ENCODE peak calls at places on chromosomes 2 and 18, in six cellular contexts. One of them, this sample, is unnamed.
A peak's percentile ranks its signal among the peaks of the same experiment; 100 is the strongest.

GRCh38 chr2:188765522-188765921 is 208.7 kb upstream of the COL3A1 start:
- DNase-seq in upper lobe of left lung: no peak
- DNase-seq in HepG2: peak; percentile 15
- DNase-seq in HCT116: peak; percentile 41
- DNase-seq in prostate gland: no peak
- DNase-seq in stomach: no peak
- DNase-seq in this sample: no peak

GRCh38 chr2:68740184-68740914 is 5.7 kb downstream of the ARHGAP25 start:
- DNase-seq in HepG2: no peak
- DNase-seq in upper lobe of left lung: no peak
- DNase-seq in stomach: no peak
- DNase-seq in prostate gland: no peak
- DNase-seq in HCT116: no peak
- DNase-seq in this sample: no peak

GRCh38 chr2:120660056-120660694 is 75.5 kb upstream of the GLI2 start:
- DNase-seq in prostate gland: no peak
- DNase-seq in stomach: no peak
- DNase-seq in HCT116: no peak
- DNase-seq in upper lobe of left lung: no peak
- DNase-seq in HepG2: no peak
- DNase-seq in this sample: no peak

GRCh38 chr2:8277921-8278571 is 403.8 kb upstream of the ID2 start:
- DNase-seq in stomach: no peak
- DNase-seq in upper lobe of left lung: no peak
- DNase-seq in HCT116: no peak
- DNase-seq in HepG2: no peak
- DNase-seq in prostate gland: no peak
- DNase-seq in this sample: no peak

GRCh38 chr18:40529478-40529877 is 1425.6 kb upstream of the PIK3C3 start:
- DNase-seq in prostate gland: no peak
- DNase-seq in upper lobe of left lung: no peak
- DNase-seq in HCT116: no peak
- DNase-seq in stomach: no peak
- DNase-seq in HepG2: peak; percentile 1
- DNase-seq in this sample: no peak

GRCh38 chr2:200585340-200585729 is 479 bp upstream of the AOX1 start:
- DNase-seq in prostate gland: no peak
- DNase-seq in stomach: no peak
- DNase-seq in HCT116: no peak
- DNase-seq in upper lobe of left lung: no peak
- DNase-seq in HepG2: no peak
- DNase-seq in this sample: no peak

GRCh38 chr18:64710105-64710861 is 561.4 kb upstream of the LINC00305 start:
- DNase-seq in stomach: no peak
- DNase-seq in prostate gland: no peak
- DNase-seq in upper lobe of left lung: no peak
- DNase-seq in HepG2: no peak
- DNase-seq in HCT116: no peak
- DNase-seq in this sample: no peak

GRCh38 chr2:41911033-41911432 is 136.8 kb upstream of the PKDCC start:
- DNase-seq in stomach: no peak
- DNase-seq in HepG2: no peak
- DNase-seq in upper lobe of left lung: no peak
- DNase-seq in HCT116: no peak
- DNase-seq in prostate gland: no peak
- DNase-seq in this sample: no peak

GRCh38 chr18:47118986-47119385 is 31.3 kb downstream of the HDHD2 start:
- DNase-seq in HCT116: no peak
- DNase-seq in HepG2: no peak
- DNase-seq in stomach: no peak
- DNase-seq in prostate gland: no peak
- DNase-seq in upper lobe of left lung: no peak
- DNase-seq in this sample: no peak

GRCh38 chr18:77068321-77068841 is 64.2 kb downstream of the MBP start:
- DNase-seq in prostate gland: no peak
- DNase-seq in HCT116: no peak
- DNase-seq in upper lobe of left lung: no peak
- DNase-seq in stomach: no peak
- DNase-seq in HepG2: no peak
- DNase-seq in this sample: no peak

GRCh38 chr2:173248381-173248780 is 106.3 kb upstream of the CDCA7 start:
- DNase-seq in upper lobe of left lung: no peak
- DNase-seq in stomach: no peak
- DNase-seq in prostate gland: no peak
- DNase-seq in HepG2: no peak
- DNase-seq in HCT116: no peak
- DNase-seq in this sample: no peak

GRCh38 chr18:68803371-68803770 is 5.5 kb downstream of the CCDC102B start:
- DNase-seq in stomach: peak; percentile 36
- DNase-seq in upper lobe of left lung: peak; percentile 33
- DNase-seq in HepG2: no peak
- DNase-seq in prostate gland: no peak
- DNase-seq in HCT116: no peak
- DNase-seq in this sample: peak; percentile 73

GRCh38 chr2:50346586-50347351 is 685.2 kb downstream of the NRXN1 start:
- DNase-seq in upper lobe of left lung: peak; percentile 74
- DNase-seq in HCT116: no peak
- DNase-seq in HepG2: no peak
- DNase-seq in stomach: no peak
- DNase-seq in prostate gland: no peak
- DNase-seq in this sample: no peak

GRCh38 chr2:68167186-68167585 is 9.5 kb downstream of the PNO1 start:
- DNase-seq in stomach: no peak
- DNase-seq in HCT116: no peak
- DNase-seq in HepG2: no peak
- DNase-seq in prostate gland: no peak
- DNase-seq in upper lobe of left lung: no peak
- DNase-seq in this sample: no peak

GRCh38 chr2:179274749-179275148 is 10.1 kb upstream of the SESTD1 start:
- DNase-seq in HepG2: no peak
- DNase-seq in stomach: no peak
- DNase-seq in HCT116: no peak
- DNase-seq in upper lobe of left lung: no peak
- DNase-seq in prostate gland: no peak
- DNase-seq in this sample: no peak

GRCh38 chr2:42085706-42086487 is 38.1 kb downstream of the PKDCC start:
- DNase-seq in prostate gland: no peak
- DNase-seq in stomach: no peak
- DNase-seq in upper lobe of left lung: no peak
- DNase-seq in HepG2: no peak
- DNase-seq in HCT116: no peak
- DNase-seq in this sample: no peak

GRCh38 chr18:12657048-12657848 is 659 bp downstream of the SPIRE1 start:
- DNase-seq in stomach: peak; percentile 34
- DNase-seq in HCT116: no peak
- DNase-seq in HepG2: no peak
- DNase-seq in prostate gland: peak; percentile 28
- DNase-seq in upper lobe of left lung: peak; percentile 91
- DNase-seq in this sample: peak; percentile 67

GRCh38 chr2:209763106-209763505 is 8.5 kb upstream of the UNC80 start:
- DNase-seq in stomach: no peak
- DNase-seq in HCT116: no peak
- DNase-seq in prostate gland: no peak
- DNase-seq in upper lobe of left lung: no peak
- DNase-seq in HepG2: no peak
- DNase-seq in this sample: no peak

GRCh38 chr2:60884795-60885194 is 3.4 kb downstream of the REL start:
- DNase-seq in HepG2: no peak
- DNase-seq in upper lobe of left lung: no peak
- DNase-seq in prostate gland: no peak
- DNase-seq in HCT116: no peak
- DNase-seq in stomach: no peak
- DNase-seq in this sample: no peak

GRCh38 chr18:7317804-7318231 is 86.9 kb downstream of the LRRC30 start:
- DNase-seq in stomach: no peak
- DNase-seq in HepG2: no peak
- DNase-seq in prostate gland: no peak
- DNase-seq in upper lobe of left lung: no peak
- DNase-seq in HCT116: no peak
- DNase-seq in this sample: no peak

GRCh38 chr2:104504331-104505073 is 349.4 kb upstream of the POU3F3 start:
- DNase-seq in HCT116: no peak
- DNase-seq in prostate gland: no peak
- DNase-seq in HepG2: no peak
- DNase-seq in upper lobe of left lung: no peak
- DNase-seq in stomach: no peak
- DNase-seq in this sample: no peak

GRCh38 chr2:174495365-174496012 is 8.7 kb upstream of the GPR155 start:
- DNase-seq in HepG2: no peak
- DNase-seq in HCT116: no peak
- DNase-seq in upper lobe of left lung: no peak
- DNase-seq in stomach: no peak
- DNase-seq in prostate gland: no peak
- DNase-seq in this sample: no peak

GRCh38 chr18:44789704-44790103 is 109.0 kb downstream of the SETBP1 start:
- DNase-seq in upper lobe of left lung: no peak
- DNase-seq in HepG2: peak; percentile 43
- DNase-seq in stomach: no peak
- DNase-seq in prostate gland: no peak
- DNase-seq in HCT116: no peak
- DNase-seq in this sample: no peak

GRCh38 chr2:37573406-37573805 is 98.0 kb downstream of the CDC42EP3 start:
- DNase-seq in HCT116: no peak
- DNase-seq in stomach: no peak
- DNase-seq in upper lobe of left lung: no peak
- DNase-seq in prostate gland: no peak
- DNase-seq in HepG2: no peak
- DNase-seq in this sample: no peak

GRCh38 chr2:37573818-37574388 is 97.5 kb downstream of the CDC42EP3 start:
- DNase-seq in stomach: no peak
- DNase-seq in upper lobe of left lung: no peak
- DNase-seq in HepG2: no peak
- DNase-seq in prostate gland: no peak
- DNase-seq in HCT116: no peak
- DNase-seq in this sample: no peak

GRCh38 chr2:37570773-37571570 is 100.5 kb downstream of the CDC42EP3 start:
- DNase-seq in HepG2: no peak
- DNase-seq in upper lobe of left lung: no peak
- DNase-seq in prostate gland: no peak
- DNase-seq in HCT116: no peak
- DNase-seq in stomach: no peak
- DNase-seq in this sample: peak; percentile 81

GRCh38 chr2:37569986-37570688 is 101.3 kb downstream of the CDC42EP3 start:
- DNase-seq in upper lobe of left lung: no peak
- DNase-seq in stomach: no peak
- DNase-seq in HepG2: peak; percentile 30
- DNase-seq in prostate gland: no peak
- DNase-seq in HCT116: no peak
- DNase-seq in this sample: no peak

GRCh38 chr2:37571571-37572136 is 99.8 kb downstream of the CDC42EP3 start:
- DNase-seq in stomach: no peak
- DNase-seq in upper lobe of left lung: no peak
- DNase-seq in prostate gland: no peak
- DNase-seq in HCT116: no peak
- DNase-seq in HepG2: no peak
- DNase-seq in this sample: no peak
- TF ChIP-seq POLR2AphosphoS5 in stomach: no peak
- TF ChIP-seq POLR2AphosphoS5 in upper lobe of left lung: no peak
- TF ChIP-seq POLR2AphosphoS5 in prostate gland: no peak
- TF ChIP-seq POLR2AphosphoS5 in HCT116: no peak
- TF ChIP-seq POLR2AphosphoS5 in HepG2: no peak
- TF ChIP-seq POLR2AphosphoS5 in this sample: no peak

GRCh38 chr2:205543262-205543843 is 138.9 kb upstream of the NRP2 start:
- DNase-seq in upper lobe of left lung: no peak
- DNase-seq in prostate gland: no peak
- DNase-seq in HepG2: no peak
- DNase-seq in HCT116: no peak
- DNase-seq in stomach: no peak
- DNase-seq in this sample: no peak

GRCh38 chr2:205543937-205544702 is 138.2 kb upstream of the NRP2 start:
- DNase-seq in HCT116: no peak
- DNase-seq in HepG2: no peak
- DNase-seq in stomach: no peak
- DNase-seq in upper lobe of left lung: no peak
- DNase-seq in prostate gland: no peak
- DNase-seq in this sample: no peak

GRCh38 chr2:205534997-205535396 is 147.3 kb upstream of the NRP2 start:
- DNase-seq in stomach: no peak
- DNase-seq in HCT116: no peak
- DNase-seq in upper lobe of left lung: no peak
- DNase-seq in prostate gland: no peak
- DNase-seq in HepG2: no peak
- DNase-seq in this sample: no peak

GRCh38 chr2:205539603-205540002 is 142.7 kb upstream of the NRP2 start:
- DNase-seq in prostate gland: no peak
- DNase-seq in HepG2: peak; percentile 31
- DNase-seq in HCT116: peak; percentile 3
- DNase-seq in stomach: no peak
- DNase-seq in upper lobe of left lung: no peak
- DNase-seq in this sample: no peak

DNA sequence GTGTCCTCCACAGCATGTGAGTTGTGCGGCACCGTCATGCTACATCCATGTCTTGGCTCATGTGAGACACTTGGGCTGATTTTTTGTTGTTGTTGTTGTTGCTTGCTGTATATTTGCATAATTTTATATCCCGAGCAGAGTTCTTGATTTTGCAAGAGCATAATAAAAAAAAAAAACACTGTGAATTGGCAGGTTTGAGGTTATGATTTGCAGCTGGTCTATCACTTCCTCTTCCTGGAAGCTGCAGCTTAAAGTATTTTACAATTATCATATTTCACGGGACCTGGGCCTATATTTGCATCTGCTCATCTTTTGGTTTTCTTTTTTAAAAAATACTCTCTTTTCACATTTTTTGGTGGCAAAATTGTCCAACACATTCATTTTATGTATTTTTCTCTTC is 142.2 kb upstream of the NRP2 start:
- DNase-seq in upper lobe of left lung: no peak
- DNase-seq in prostate gland: no peak
- DNase-seq in HCT116: no peak
- DNase-seq in HepG2: no peak
- DNase-seq in stomach: no peak
- DNase-seq in this sample: no peak
- TF ChIP-seq CTCF in upper lobe of left lung: no peak
- TF ChIP-seq CTCF in prostate gland: no peak
- TF ChIP-seq CTCF in HCT116: no peak
- TF ChIP-seq CTCF in HepG2: no peak
- TF ChIP-seq CTCF in stomach: no peak
- TF ChIP-seq CTCF in this sample: no peak

DNA sequence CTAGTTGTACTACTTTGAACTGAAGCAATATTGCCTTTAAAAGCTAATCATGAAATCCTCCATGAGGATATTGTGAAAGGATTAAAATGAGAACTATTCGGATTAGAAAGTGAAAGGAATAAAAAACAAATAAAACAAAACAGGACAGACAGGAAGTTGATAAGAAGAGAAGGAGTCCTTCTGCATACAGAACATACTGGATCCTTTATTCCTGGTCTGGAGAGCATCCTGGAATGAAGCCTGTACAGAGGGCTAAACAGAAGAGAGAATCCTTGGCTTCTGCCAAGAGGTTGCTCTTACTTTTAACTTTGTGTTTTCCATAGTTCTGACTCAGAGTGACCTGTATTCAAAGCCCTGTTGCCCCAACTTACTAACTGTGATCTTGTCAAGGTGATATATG is 45.0 kb upstream of the CTIF start:
- DNase-seq in upper lobe of left lung: no peak
- DNase-seq in prostate gland: no peak
- DNase-seq in HCT116: no peak
- DNase-seq in HepG2: no peak
- DNase-seq in stomach: no peak
- DNase-seq in this sample: no peak
- TF ChIP-seq POLR2AphosphoS5 in upper lobe of left lung: no peak
- TF ChIP-seq POLR2AphosphoS5 in prostate gland: peak; percentile 55
- TF ChIP-seq POLR2AphosphoS5 in HCT116: no peak
- TF ChIP-seq POLR2AphosphoS5 in HepG2: no peak
- TF ChIP-seq POLR2AphosphoS5 in stomach: no peak
- TF ChIP-seq POLR2AphosphoS5 in this sample: no peak

GRCh38 chr2:158620656-158621055 is 163.9 kb downstream of the PKP4 start:
- DNase-seq in upper lobe of left lung: no peak
- DNase-seq in HepG2: no peak
- DNase-seq in stomach: no peak
- DNase-seq in prostate gland: no peak
- DNase-seq in HCT116: no peak
- DNase-seq in this sample: no peak
- TF ChIP-seq CTCF in upper lobe of left lung: no peak
- TF ChIP-seq CTCF in HepG2: no peak
- TF ChIP-seq CTCF in stomach: no peak
- TF ChIP-seq CTCF in prostate gland: no peak
- TF ChIP-seq CTCF in HCT116: no peak
- TF ChIP-seq CTCF in this sample: no peak

This sample was measured in suprapubic skin.